ENCODE peak calls at places on chromosomes 13 and 19, in seven cellular contexts. E, Q, H, S, P, T and R are unnamed samples.

GRCh38 chr13:34070544-34071303 is 252.8 kb downstream of the RFC3 start:
- DNase-seq in E (no peak), Q (no peak), H (no peak), S (no peak), P (no peak), T (no peak), R (no peak)

GRCh38 chr19:2636897-2637683 is 65.4 kb downstream of the GNG7 start:
- DNase-seq in E (peak; percentile 66), Q (peak; percentile 94), H (peak; percentile 80), S (peak; percentile 79), P (peak; percentile 16), T (peak; percentile 56), R (peak; percentile 29)

GRCh38 chr13:28394422-28394821 is 100.5 kb downstream of the FLT1 start:
- DNase-seq in E (no peak), Q (no peak), H (no peak), S (no peak), P (peak; percentile 43), T (no peak), R (no peak)

GRCh38 chr19:48295458-48295857 is 25.6 kb downstream of the ZNF114 start:
- DNase-seq in E (no peak), Q (no peak), H (no peak), S (no peak), P (no peak), T (no peak), R (no peak)

GRCh38 chr19:11479470-11480080 is 1.3 kb downstream of the ELAVL3 start:
- DNase-seq in E (no peak), Q (no peak), H (peak; percentile 86), S (peak; percentile 19), P (no peak), T (peak; percentile 62), R (peak; percentile 69)

GRCh38 chr19:45492627-45493470 is 4.0 kb downstream of the RTN2 start:
- DNase-seq in E (no peak), Q (no peak), H (peak; percentile 75), S (no peak), P (peak; percentile 72), T (no peak), R (no peak)

GRCh38 chr19:1251503-1252220 is 3.3 kb downstream of the MIDN start:
- DNase-seq in E (no peak), Q (peak; percentile 96), H (peak; percentile 71), S (no peak), P (peak; percentile 77), T (peak; percentile 84), R (no peak)

GRCh38 chr13:71758823-71759222 is 108.2 kb downstream of the DACH1 start:
- DNase-seq in E (no peak), Q (no peak), H (no peak), S (no peak), P (no peak), T (no peak), R (no peak)

GRCh38 chr13:48801255-48801654 is 147.5 kb downstream of the CYSLTR2 start:
- DNase-seq in E (no peak), Q (no peak), H (no peak), S (no peak), P (no peak), T (no peak), R (no peak)

GRCh38 chr19:50465986-50466771 is 10.1 kb upstream of the EMC10 start:
- DNase-seq in E (no peak), Q (no peak), H (no peak), S (no peak), P (no peak), T (no peak), R (no peak)

GRCh38 chr13:39039033-39039432 is 777 bp downstream of the NHLRC3 start:
- DNase-seq in E (no peak), Q (no peak), H (no peak), S (no peak), P (no peak), T (no peak), R (no peak)

GRCh38 chr13:45194081-45194939 is 6.5 kb downstream of the KCTD4 start:
- DNase-seq in E (no peak), Q (no peak), H (peak; percentile 82), S (no peak), P (no peak), T (peak; percentile 36), R (no peak)

GRCh38 chr13:26061947-26062346 is 10.1 kb upstream of the SHISA2 start:
- DNase-seq in E (no peak), Q (no peak), H (no peak), S (no peak), P (no peak), T (no peak), R (no peak)

GRCh38 chr13:95533545-95534135 is 18.9 kb upstream of the CLDN10 start:
- DNase-seq in E (no peak), Q (no peak), H (no peak), S (no peak), P (no peak), T (no peak), R (no peak)

GRCh38 chr13:98188544-98189166 is 11.6 kb upstream of the RNF113B start:
- DNase-seq in E (no peak), Q (no peak), H (no peak), S (no peak), P (no peak), T (no peak), R (no peak)

GRCh38 chr19:17624314-17624991 is 63.7 kb downstream of the UNC13A start:
- DNase-seq in E (no peak), Q (no peak), H (no peak), S (no peak), P (no peak), T (no peak), R (no peak)

GRCh38 chr13:41905600-41906254 is 55.2 kb downstream of the VWA8 start:
- DNase-seq in E (no peak), Q (no peak), H (no peak), S (no peak), P (no peak), T (no peak), R (no peak)

GRCh38 chr19:8610928-8611284 is 391 bp upstream of the ADAMTS10 start:
- DNase-seq in E (no peak), Q (no peak), H (no peak), S (no peak), P (no peak), T (no peak), R (no peak)

GRCh38 chr13:99028890-99029289 is 51.0 kb upstream of the DOCK9 start:
- DNase-seq in E (no peak), Q (no peak), H (no peak), S (peak; percentile 38), P (no peak), T (no peak), R (no peak)

GRCh38 chr19:8611890-8612806 is 1.6 kb upstream of the ADAMTS10 start:
- DNase-seq in E (no peak), Q (no peak), H (no peak), S (no peak), P (no peak), T (no peak), R (no peak)